ENCODE peak calls at places on chromosomes 16 and 17, in five cellular contexts. One of them, this sample, is unnamed.

GRCh38 chr16:27238016-27238587 is 30.5 kb downstream of the NSMCE1 start:
- DNase-seq in T-cell: peak; percentile 51
- DNase-seq in NCI-H460: no peak
- DNase-seq in testis: no peak
- DNase-seq in Caki2: no peak
- DNase-seq in this sample: no peak

GRCh38 chr17:78314683-78315354 is 45.1 kb downstream of the SOCS3 start:
- DNase-seq in T-cell: no peak
- DNase-seq in testis: no peak
- DNase-seq in NCI-H460: no peak
- DNase-seq in Caki2: no peak
- DNase-seq in this sample: peak; percentile 38

GRCh38 chr17:67376509-67376891 is 581 bp upstream of the PITPNC1 start:
- DNase-seq in T-cell: peak; percentile 36
- DNase-seq in Caki2: no peak
- DNase-seq in testis: peak; percentile 40
- DNase-seq in NCI-H460: no peak
- DNase-seq in this sample: peak; percentile 53

GRCh38 chr16:22300427-22301071 is 3.3 kb downstream of the POLR3E start:
- DNase-seq in NCI-H460: peak; percentile 60
- DNase-seq in T-cell: peak; percentile 43
- DNase-seq in Caki2: peak; percentile 39
- DNase-seq in testis: peak; percentile 84
- DNase-seq in this sample: peak; percentile 78

GRCh38 chr16:17364319-17365210 is 106.2 kb downstream of the XYLT1 start:
- DNase-seq in NCI-H460: no peak
- DNase-seq in T-cell: peak; percentile 54
- DNase-seq in testis: no peak
- DNase-seq in Caki2: no peak
- DNase-seq in this sample: no peak

GRCh38 chr17:65855245-65855644 is 293.8 kb upstream of the AXIN2 start:
- DNase-seq in testis: no peak
- DNase-seq in Caki2: peak; percentile 47
- DNase-seq in NCI-H460: no peak
- DNase-seq in T-cell: no peak
- DNase-seq in this sample: no peak

GRCh38 chr17:29347831-29348281 is 42.3 kb upstream of the TAOK1 start:
- DNase-seq in T-cell: no peak
- DNase-seq in Caki2: peak; percentile 58
- DNase-seq in testis: no peak
- DNase-seq in NCI-H460: no peak
- DNase-seq in this sample: no peak

GRCh38 chr17:19533036-19533717 is 477 bp upstream of the SLC47A1 start:
- DNase-seq in T-cell: no peak
- DNase-seq in Caki2: no peak
- DNase-seq in testis: no peak
- DNase-seq in NCI-H460: no peak
- DNase-seq in this sample: no peak

GRCh38 chr17:68709461-68709860 is 108.3 kb upstream of the FAM20A start:
- DNase-seq in T-cell: no peak
- DNase-seq in testis: no peak
- DNase-seq in NCI-H460: no peak
- DNase-seq in Caki2: no peak
- DNase-seq in this sample: no peak

GRCh38 chr16:77059441-77059840 is 131.5 kb upstream of the MON1B start:
- DNase-seq in Caki2: no peak
- DNase-seq in NCI-H460: no peak
- DNase-seq in T-cell: no peak
- DNase-seq in testis: no peak
- DNase-seq in this sample: no peak

GRCh38 chr17:42979511-42980273 is at the start of gene PTGES3L:
- DNase-seq in NCI-H460: no peak
- DNase-seq in testis: peak; percentile 43
- DNase-seq in Caki2: no peak
- DNase-seq in T-cell: no peak
- DNase-seq in this sample: no peak

This sample was measured in Karpas-422.